ENCODE peak calls at places on chromosomes 11 and 22, in five cellular contexts. Y is brain microvascular endothelial cell, Z is mucosa of descending colon, H is tibial artery, L is lower lobe of right lung. G is an unnamed sample.

GRCh38 chr11:42043312-42043711 is 583.9 kb upstream of the LRRC4C start:
- DNase-seq in H (no peak), Y (peak), Z (no peak), L (no peak), G (no peak)

GRCh38 chr11:832529-833113 is at the start of gene CD151:
- DNase-seq in Y (no peak), Z (peak), H (no peak), L (no peak), G (no peak)

GRCh38 chr11:128207861-128208321 is 379.5 kb downstream of the ETS1 start:
- DNase-seq in Y (peak), H (no peak), Z (no peak), L (no peak), G (no peak)

GRCh38 chr11:7571640-7572000 is 57.8 kb downstream of the PPFIBP2 start:
- DNase-seq in H (peak), Y (peak), Z (peak), L (peak), G (no peak)

GRCh38 chr22:24694971-24695928 is 79.3 kb downstream of the PIWIL3 start:
- DNase-seq in L (peak), Y (no peak), Z (peak), H (no peak), G (no peak)

GRCh38 chr22:31136711-31137110 is 3.6 kb downstream of the PLA2G3 start:
- DNase-seq in L (no peak), H (no peak), Z (no peak), Y (no peak), G (no peak)

GRCh38 chr22:37639771-37640590 is 512 bp downstream of the SH3BP1 start:
- DNase-seq in Z (no peak), L (no peak), H (no peak), Y (no peak), G (no peak)

GRCh38 chr11:57479925-57480324 is 19.6 kb downstream of the RTN4RL2 start:
- DNase-seq in L (no peak), Y (no peak), Z (no peak), H (no peak), G (no peak)

GRCh38 chr11:12201016-12201985 is 90.9 kb downstream of the MICAL2 start:
- DNase-seq in Y (peak), H (peak), L (no peak), Z (no peak), G (peak)

GRCh38 chr11:104964247-104964646 is 4.1 kb downstream of the CASP4 start:
- DNase-seq in L (no peak), H (no peak), Y (no peak), Z (no peak), G (no peak)

GRCh38 chr11:75762885-75763284 is 5.7 kb upstream of the DGAT2 start:
- DNase-seq in L (no peak), H (no peak), Z (no peak), Y (no peak), G (no peak)

GRCh38 chr11:107916671-107917241 is 11.5 kb upstream of the RAB39A start:
- DNase-seq in L (no peak), H (no peak), Y (no peak), Z (peak), G (no peak)
- TF ChIP-seq CTCF in L (peak), H (no peak), Y (peak), Z (peak), G (no peak)

GRCh38 chr11:112057170-112057569 is 16.6 kb downstream of the PIH1D2 start:
- DNase-seq in H (no peak), Y (no peak), L (no peak), Z (no peak), G (no peak)

GRCh38 chr11:112058103-112058502 is 15.7 kb downstream of the PIH1D2 start:
- DNase-seq in L (no peak), Z (no peak), H (no peak), Y (no peak), G (no peak)

GRCh38 chr11:112062923-112063322 is 10.9 kb downstream of the PIH1D2 start:
- DNase-seq in Y (no peak), L (no peak), H (no peak), Z (no peak), G (no peak)
- H3K4me3 ChIP-seq in Y (no peak), L (no peak), H (no peak), Z (no peak), G (no peak)

DNA sequence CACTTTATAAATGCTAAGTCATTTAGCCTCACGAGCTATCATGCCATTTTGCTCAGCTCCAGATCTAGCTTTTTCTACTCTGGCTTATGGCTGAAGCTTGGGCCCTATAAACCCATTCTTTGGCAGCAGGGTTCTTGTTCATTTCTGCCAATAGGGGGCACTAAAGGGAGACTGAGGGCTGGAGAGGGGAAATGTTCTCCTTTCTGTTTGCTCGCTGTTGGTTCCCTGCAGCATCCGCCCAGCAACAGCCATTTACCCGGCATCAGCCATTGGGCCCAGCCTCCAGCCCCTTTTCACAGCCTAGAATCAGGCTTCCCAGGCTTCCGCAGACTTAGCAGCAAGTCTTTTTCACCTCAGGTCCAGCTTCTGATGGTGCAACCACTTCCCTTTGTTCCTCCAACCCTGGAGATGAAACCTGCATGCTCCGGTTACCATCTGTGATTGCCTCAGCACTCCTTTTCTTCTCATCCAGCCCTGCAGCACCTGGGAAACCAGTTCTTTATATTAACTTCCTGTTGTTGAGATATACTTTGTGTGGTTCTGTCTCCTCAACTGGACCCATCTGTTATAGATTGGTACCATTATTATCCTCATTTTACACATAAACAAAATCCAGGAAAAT is 4.2 kb upstream of the ME3 start:
- DNase-seq in Y (no peak), H (no peak), L (no peak), Z (peak), G (no peak)
- TF ChIP-seq CTCF in Y (peak), H (no peak), L (peak), Z (no peak), G (no peak)

DNA sequence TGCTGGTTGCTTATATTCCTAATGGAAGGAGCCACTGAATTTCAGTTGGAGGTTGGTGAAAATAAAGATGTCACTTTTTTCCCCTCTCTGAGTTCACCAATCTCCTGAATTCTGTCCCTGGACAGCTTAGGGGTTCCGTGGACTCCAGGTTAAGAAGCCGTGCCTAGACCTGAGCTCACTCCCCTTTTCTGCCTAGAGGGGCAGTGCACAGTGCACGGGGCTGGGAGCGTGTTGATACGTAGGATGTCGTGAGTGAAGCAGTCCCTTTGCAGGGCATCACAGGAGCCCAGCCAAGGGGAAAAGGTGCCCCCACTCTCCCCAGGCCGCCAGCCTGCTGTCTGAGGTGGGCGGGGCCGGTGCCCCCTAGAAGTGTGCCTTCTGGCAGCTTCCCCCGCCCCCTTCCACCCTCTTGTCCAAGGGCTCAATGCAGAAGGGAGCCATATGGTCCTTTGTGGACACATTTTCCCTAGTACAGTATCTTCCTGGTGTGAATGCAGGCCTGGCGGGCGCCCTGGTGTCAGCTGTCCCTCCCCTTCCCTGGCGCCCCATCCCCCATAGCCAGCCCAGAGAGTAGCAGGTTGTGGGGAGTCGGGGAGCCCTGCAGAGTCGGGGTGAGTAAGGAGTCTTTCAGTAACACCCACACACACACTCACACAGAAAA is 67.7 kb upstream of the NNMT start:
- DNase-seq in Y (no peak), H (no peak), L (no peak), Z (no peak), G (no peak)
- H3K4me3 ChIP-seq in Y (no peak), H (no peak), L (no peak), Z (no peak), G (peak)